ENCODE peak calls at places on chromosomes 3 and 15, in eight cellular contexts. G is Calu3, D is psoas muscle, L is fibroblast of lung, W is neural progenitor cell, T is OCI-LY7, P is nephron progenitor cell, I is IMR-90. Q is an unnamed sample.

GRCh38 chr3:23259515-23259914 is 56.4 kb downstream of the UBE2E2 start:
- DNase-seq in L (no peak), W (no peak), T (no peak), D (no peak), P (no peak), G (no peak), I (no peak), Q (no peak)

GRCh38 chr3:66598168-66598567 is 97.3 kb upstream of the LRIG1 start:
- DNase-seq in I (peak), D (no peak), T (no peak), P (no peak), W (no peak), L (peak), G (no peak), Q (no peak)

GRCh38 chr15:57640935-57641682 is 49.4 kb downstream of the MYZAP start:
- DNase-seq in G (peak), L (peak), P (peak), I (peak), W (peak), T (peak), D (no peak), Q (peak)

GRCh38 chr3:54859204-54859603 is 68.7 kb downstream of the LRTM1 start:
- DNase-seq in W (no peak), P (no peak), L (peak), I (peak), D (no peak), G (no peak), T (no peak), Q (no peak)

GRCh38 chr3:197539651-197540051 is 16.1 kb downstream of the BDH1 start:
- DNase-seq in I (no peak), L (no peak), D (no peak), W (no peak), G (peak), T (no peak), P (no peak), Q (no peak)

GRCh38 chr3:172369590-172370259 is 78.5 kb downstream of the GHSR start:
- DNase-seq in G (no peak), T (no peak), I (no peak), D (no peak), P (no peak), L (no peak), W (no peak), Q (no peak)

GRCh38 chr15:48794697-48795134 is 16.2 kb downstream of the CEP152 start:
- DNase-seq in D (no peak), P (no peak), I (peak), L (peak), T (no peak), G (no peak), W (no peak), Q (no peak)

GRCh38 chr15:99042909-99043308 is 35.3 kb upstream of the PGPEP1L start:
- DNase-seq in G (no peak), L (no peak), T (no peak), D (no peak), P (no peak), W (no peak), I (no peak), Q (no peak)

GRCh38 chr15:59830873-59831272 is 141.8 kb upstream of the BNIP2 start:
- DNase-seq in D (no peak), P (no peak), T (no peak), L (peak), I (no peak), W (no peak), G (no peak), Q (no peak)

GRCh38 chr3:136381051-136381450 is 130.9 kb downstream of the PCCB start:
- DNase-seq in L (no peak), I (peak), G (no peak), T (no peak), P (no peak), D (no peak), W (no peak), Q (no peak)

DNA sequence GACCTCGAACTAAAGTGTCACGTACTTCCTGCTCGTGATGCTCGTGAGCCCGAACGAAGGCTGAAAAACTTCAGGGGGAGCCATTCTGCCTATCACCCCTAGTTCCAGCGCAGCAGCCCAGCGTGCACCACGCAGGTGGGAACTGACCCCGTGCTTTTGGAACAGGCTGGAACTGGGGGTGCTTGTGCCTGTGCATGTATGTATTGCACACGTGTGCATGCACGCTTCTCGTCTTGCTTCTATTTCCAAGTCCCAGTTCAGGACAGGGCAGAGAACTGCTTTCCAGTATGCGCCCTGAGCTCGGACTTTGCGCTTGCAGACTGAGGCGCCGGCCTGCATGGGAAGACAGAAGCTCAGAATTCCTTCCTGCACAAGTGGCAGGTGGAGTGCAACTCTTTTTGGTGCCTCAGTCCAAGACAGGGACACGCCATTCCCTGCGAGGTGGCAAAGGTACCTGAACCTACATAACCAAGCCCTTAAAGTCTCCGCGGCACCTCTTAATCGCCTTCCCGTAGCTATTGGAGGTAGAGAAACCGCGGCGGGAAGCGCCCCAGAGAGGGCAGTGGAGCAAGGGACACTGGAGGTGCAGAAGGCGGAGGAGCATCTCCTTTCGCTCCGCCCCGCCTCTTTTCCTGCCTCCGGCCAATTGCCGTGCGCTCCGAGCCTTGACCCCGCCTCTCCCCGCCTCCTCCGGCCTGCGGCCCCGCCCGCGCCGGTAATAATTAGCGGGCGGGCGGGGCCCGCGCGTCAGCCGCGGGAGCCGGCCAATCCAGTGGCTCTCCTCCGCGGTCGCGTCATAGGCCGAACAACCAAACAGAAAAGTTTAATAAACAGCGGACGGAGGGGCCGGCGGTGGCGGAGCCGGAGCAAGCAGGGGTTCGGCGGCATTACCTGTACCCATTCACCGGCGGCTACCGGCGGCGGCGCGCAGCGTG is at the start of gene ZFAND6:
- DNase-seq in G (peak), W (peak), D (peak), P (peak), T (peak), L (peak), I (peak), Q (peak)
- TF ChIP-seq CTCF in G (no peak), W (no peak), D (no peak), P (no peak), T (peak), L (no peak), I (no peak), Q (no peak)

GRCh38 chr15:74838746-74839525 is 4.0 kb downstream of the ULK3 start:
- DNase-seq in I (no peak), W (no peak), P (no peak), D (no peak), G (no peak), T (no peak), L (no peak), Q (no peak)

GRCh38 chr15:74841761-74842385 is 1.1 kb downstream of the ULK3 start:
- DNase-seq in I (no peak), P (no peak), G (no peak), W (no peak), L (no peak), T (no peak), D (no peak), Q (no peak)

GRCh38 chr15:74840851-74841760 is 1.9 kb downstream of the ULK3 start:
- DNase-seq in T (no peak), L (no peak), I (no peak), P (no peak), G (no peak), W (no peak), D (no peak), Q (no peak)

GRCh38 chr15:74838117-74838516 is 4.8 kb downstream of the ULK3 start:
- DNase-seq in L (no peak), W (no peak), P (no peak), D (no peak), T (no peak), I (no peak), G (no peak), Q (no peak)

GRCh38 chr15:74839526-74840395 is 3.2 kb downstream of the ULK3 start:
- DNase-seq in I (no peak), T (peak), G (no peak), P (no peak), L (no peak), W (no peak), D (no peak), Q (no peak)
- TF ChIP-seq CTCF in I (no peak), T (peak), G (no peak), P (no peak), L (no peak), W (peak), D (no peak), Q (no peak)

GRCh38 chr15:47366884-47367283 is 350.4 kb upstream of the SEMA6D start:
- DNase-seq in W (no peak), I (peak), P (no peak), L (no peak), T (no peak), G (no peak), D (no peak), Q (no peak)
- TF ChIP-seq CTCF in W (no peak), I (no peak), P (no peak), L (no peak), T (no peak), G (no peak), D (no peak), Q (no peak)

GRCh38 chr3:38587548-38588131 is 61.8 kb downstream of the SCN5A start:
- DNase-seq in I (no peak), D (peak), P (no peak), L (no peak), W (no peak), G (no peak), T (no peak), Q (no peak)
- TF ChIP-seq CTCF in I (no peak), D (no peak), P (no peak), L (no peak), W (no peak), G (no peak), T (no peak), Q (no peak)